ENCODE peak calls at places on chromosome 13, in ten cellular contexts. One of them, this sample, is unnamed.

GRCh38 chr13:34993470-34993869 is 51.4 kb downstream of the NBEA start:
- DNase-seq in NCI-H146: no peak
- DNase-seq in effector CD4-positive, alpha-beta T cell: no peak
- DNase-seq in activated gamma-delta T cell: no peak
- DNase-seq in brain microvascular endothelial cell: peak; percentile 15
- DNase-seq in fibroblast of the aortic adventitia: no peak
- DNase-seq in tibial artery: no peak
- DNase-seq in endothelial cell: no peak
- DNase-seq in nucleus accumbens: no peak
- DNase-seq in astrocyte of the hippocampus: no peak
- DNase-seq in this sample: no peak

GRCh38 chr13:42076309-42076713 is 27.9 kb downstream of the DGKH start:
- DNase-seq in tibial artery: no peak
- DNase-seq in NCI-H146: no peak
- DNase-seq in nucleus accumbens: no peak
- DNase-seq in effector CD4-positive, alpha-beta T cell: no peak
- DNase-seq in activated gamma-delta T cell: no peak
- DNase-seq in brain microvascular endothelial cell: no peak
- DNase-seq in endothelial cell: no peak
- DNase-seq in astrocyte of the hippocampus: no peak
- DNase-seq in fibroblast of the aortic adventitia: no peak
- DNase-seq in this sample: no peak

GRCh38 chr13:52785721-52786120 is 46.1 kb upstream of the CNMD start:
- DNase-seq in tibial artery: no peak
- DNase-seq in effector CD4-positive, alpha-beta T cell: no peak
- DNase-seq in nucleus accumbens: peak; percentile 15
- DNase-seq in brain microvascular endothelial cell: no peak
- DNase-seq in fibroblast of the aortic adventitia: no peak
- DNase-seq in NCI-H146: no peak
- DNase-seq in astrocyte of the hippocampus: no peak
- DNase-seq in activated gamma-delta T cell: no peak
- DNase-seq in endothelial cell: no peak
- DNase-seq in this sample: no peak

GRCh38 chr13:101308247-101309013 is 107.9 kb downstream of the NALCN start:
- DNase-seq in astrocyte of the hippocampus: peak; percentile 31
- DNase-seq in effector CD4-positive, alpha-beta T cell: no peak
- DNase-seq in nucleus accumbens: no peak
- DNase-seq in activated gamma-delta T cell: no peak
- DNase-seq in NCI-H146: no peak
- DNase-seq in endothelial cell: no peak
- DNase-seq in tibial artery: no peak
- DNase-seq in fibroblast of the aortic adventitia: no peak
- DNase-seq in brain microvascular endothelial cell: peak; percentile 10
- DNase-seq in this sample: no peak

GRCh38 chr13:66899955-66900354 is 330.2 kb downstream of the PCDH9 start:
- DNase-seq in tibial artery: no peak
- DNase-seq in brain microvascular endothelial cell: peak; percentile 13
- DNase-seq in nucleus accumbens: no peak
- DNase-seq in NCI-H146: no peak
- DNase-seq in astrocyte of the hippocampus: peak; percentile 21
- DNase-seq in endothelial cell: no peak
- DNase-seq in effector CD4-positive, alpha-beta T cell: no peak
- DNase-seq in fibroblast of the aortic adventitia: no peak
- DNase-seq in activated gamma-delta T cell: no peak
- DNase-seq in this sample: no peak

GRCh38 chr13:112005925-112006324 is 61.0 kb upstream of the SOX1 start:
- DNase-seq in effector CD4-positive, alpha-beta T cell: no peak
- DNase-seq in activated gamma-delta T cell: no peak
- DNase-seq in nucleus accumbens: no peak
- DNase-seq in astrocyte of the hippocampus: no peak
- DNase-seq in endothelial cell: no peak
- DNase-seq in brain microvascular endothelial cell: no peak
- DNase-seq in NCI-H146: no peak
- DNase-seq in fibroblast of the aortic adventitia: no peak
- DNase-seq in tibial artery: no peak
- DNase-seq in this sample: no peak

GRCh38 chr13:30880756-30881155 is 25.3 kb upstream of the MEDAG start:
- DNase-seq in tibial artery: peak; percentile 70
- DNase-seq in nucleus accumbens: no peak
- DNase-seq in astrocyte of the hippocampus: peak; percentile 82
- DNase-seq in NCI-H146: no peak
- DNase-seq in effector CD4-positive, alpha-beta T cell: no peak
- DNase-seq in brain microvascular endothelial cell: peak; percentile 89
- DNase-seq in activated gamma-delta T cell: no peak
- DNase-seq in endothelial cell: no peak
- DNase-seq in fibroblast of the aortic adventitia: peak; percentile 94
- DNase-seq in this sample: no peak

GRCh38 chr13:33793726-33794125 is 24.2 kb upstream of the RFC3 start:
- DNase-seq in tibial artery: no peak
- DNase-seq in NCI-H146: no peak
- DNase-seq in endothelial cell: no peak
- DNase-seq in brain microvascular endothelial cell: no peak
- DNase-seq in effector CD4-positive, alpha-beta T cell: no peak
- DNase-seq in fibroblast of the aortic adventitia: no peak
- DNase-seq in activated gamma-delta T cell: no peak
- DNase-seq in nucleus accumbens: no peak
- DNase-seq in astrocyte of the hippocampus: no peak
- DNase-seq in this sample: no peak

GRCh38 chr13:23794267-23795161 is 94.7 kb downstream of the MIPEP start:
- DNase-seq in astrocyte of the hippocampus: peak; percentile 18
- DNase-seq in brain microvascular endothelial cell: peak; percentile 24
- DNase-seq in tibial artery: no peak
- DNase-seq in NCI-H146: no peak
- DNase-seq in nucleus accumbens: no peak
- DNase-seq in fibroblast of the aortic adventitia: peak; percentile 53
- DNase-seq in activated gamma-delta T cell: no peak
- DNase-seq in endothelial cell: no peak
- DNase-seq in effector CD4-positive, alpha-beta T cell: no peak
- DNase-seq in this sample: no peak

GRCh38 chr13:105783261-105783660 is 752.2 kb downstream of the EFNB2 start:
- DNase-seq in fibroblast of the aortic adventitia: no peak
- DNase-seq in activated gamma-delta T cell: no peak
- DNase-seq in effector CD4-positive, alpha-beta T cell: no peak
- DNase-seq in tibial artery: no peak
- DNase-seq in NCI-H146: no peak
- DNase-seq in endothelial cell: no peak
- DNase-seq in nucleus accumbens: no peak
- DNase-seq in brain microvascular endothelial cell: no peak
- DNase-seq in astrocyte of the hippocampus: no peak
- DNase-seq in this sample: no peak

GRCh38 chr13:20375871-20376270 is 143.8 kb upstream of the GJB6 start:
- DNase-seq in NCI-H146: no peak
- DNase-seq in brain microvascular endothelial cell: no peak
- DNase-seq in activated gamma-delta T cell: no peak
- DNase-seq in nucleus accumbens: no peak
- DNase-seq in fibroblast of the aortic adventitia: no peak
- DNase-seq in endothelial cell: no peak
- DNase-seq in astrocyte of the hippocampus: no peak
- DNase-seq in tibial artery: no peak
- DNase-seq in effector CD4-positive, alpha-beta T cell: no peak
- DNase-seq in this sample: no peak

GRCh38 chr13:32902898-32903297 is 113.3 kb upstream of the KL start:
- DNase-seq in fibroblast of the aortic adventitia: peak; percentile 71
- DNase-seq in brain microvascular endothelial cell: no peak
- DNase-seq in NCI-H146: no peak
- DNase-seq in nucleus accumbens: no peak
- DNase-seq in effector CD4-positive, alpha-beta T cell: no peak
- DNase-seq in endothelial cell: no peak
- DNase-seq in astrocyte of the hippocampus: peak; percentile 92
- DNase-seq in activated gamma-delta T cell: no peak
- DNase-seq in tibial artery: peak; percentile 81
- DNase-seq in this sample: no peak

GRCh38 chr13:39364797-39365468 is 238.1 kb downstream of the LHFPL6 start:
- DNase-seq in astrocyte of the hippocampus: peak; percentile 54
- DNase-seq in activated gamma-delta T cell: no peak
- DNase-seq in fibroblast of the aortic adventitia: peak; percentile 38
- DNase-seq in endothelial cell: no peak
- DNase-seq in effector CD4-positive, alpha-beta T cell: no peak
- DNase-seq in brain microvascular endothelial cell: no peak
- DNase-seq in nucleus accumbens: no peak
- DNase-seq in NCI-H146: peak; percentile 84
- DNase-seq in tibial artery: no peak
- DNase-seq in this sample: no peak

GRCh38 chr13:93714171-93714570 is 487.6 kb downstream of the GPC6 start:
- DNase-seq in astrocyte of the hippocampus: peak; percentile 25
- DNase-seq in NCI-H146: no peak
- DNase-seq in endothelial cell: no peak
- DNase-seq in tibial artery: no peak
- DNase-seq in brain microvascular endothelial cell: no peak
- DNase-seq in nucleus accumbens: no peak
- DNase-seq in activated gamma-delta T cell: no peak
- DNase-seq in effector CD4-positive, alpha-beta T cell: no peak
- DNase-seq in fibroblast of the aortic adventitia: no peak
- DNase-seq in this sample: no peak

This sample was measured in MV-4-11.